ENCODE peak calls at places on chromosomes 13 and 19, in five cellular contexts. D is IMR-90, J is body of pancreas, T is adrenal gland, S is ovary. A is an unnamed sample.

GRCh38 chr13:100128373-100128772 is 39.5 kb downstream of the PCCA start:
- DNase-seq in D (peak), S (no peak), J (peak), T (no peak), A (peak)

GRCh38 chr13:39836038-39836437 is 180.6 kb downstream of the COG6 start:
- DNase-seq in T (no peak), J (no peak), S (no peak), D (no peak), A (no peak)

GRCh38 chr19:40088299-40089047 is 2.3 kb downstream of the ZNF780A start:
- DNase-seq in T (no peak), D (no peak), J (no peak), S (no peak), A (no peak)

GRCh38 chr13:48505597-48506091 is 27.2 kb downstream of the RCBTB2 start:
- DNase-seq in D (peak), T (no peak), J (peak), S (no peak), A (no peak)

GRCh38 chr19:16736709-16737108 is 17.1 kb downstream of the NWD1 start:
- DNase-seq in J (no peak), T (no peak), D (no peak), S (no peak), A (no peak)

GRCh38 chr19:17488593-17489391 is 18.5 kb downstream of the SLC27A1 start:
- DNase-seq in J (peak), D (no peak), T (peak), S (peak), A (no peak)

GRCh38 chr19:16023558-16023915 is 52.8 kb upstream of the TPM4 start:
- DNase-seq in S (no peak), J (no peak), D (no peak), T (no peak), A (no peak)

GRCh38 chr19:37309834-37310575 is 60.9 kb upstream of the ZNF527 start:
- DNase-seq in J (no peak), D (no peak), T (no peak), S (no peak), A (no peak)

GRCh38 chr13:42656136-42656535 is 82.2 kb downstream of the TNFSF11 start:
- DNase-seq in S (no peak), D (no peak), J (no peak), T (no peak), A (no peak)

GRCh38 chr19:3210347-3211017 is 14.0 kb upstream of the CELF5 start:
- DNase-seq in T (peak), J (peak), D (no peak), S (peak), A (no peak)

GRCh38 chr19:12789904-12790619 is 1.2 kb upstream of the JUNB start:
- DNase-seq in D (peak), J (peak), S (peak), T (peak), A (peak)

GRCh38 chr13:23709521-23709920 is 139.3 kb downstream of the TNFRSF19 start:
- DNase-seq in T (no peak), S (no peak), J (no peak), D (peak), A (no peak)

GRCh38 chr13:30685320-30685859 is 50.0 kb upstream of the ALOX5AP start:
- DNase-seq in D (no peak), T (no peak), J (no peak), S (no peak), A (no peak)

GRCh38 chr13:21620858-21621257 is 16.9 kb upstream of the MICU2 start:
- DNase-seq in S (no peak), J (no peak), D (no peak), T (no peak), A (no peak)
- TF ChIP-seq POLR2A in S (no peak), J (no peak), D (no peak), T (no peak), A (no peak)

GRCh38 chr19:18522124-18522861 is 423 bp upstream of the ELL start:
- DNase-seq in J (peak), D (peak), T (peak), S (peak), A (peak)
- TF ChIP-seq POLR2A in J (no peak), D (no peak), T (peak), S (peak), A (peak)

GRCh38 chr13:59458908-59459579 is 704.7 kb downstream of the DIAPH3 start:
- DNase-seq in J (no peak), S (no peak), T (peak), D (peak), A (peak)

GRCh38 chr13:59459972-59460371 is 703.8 kb downstream of the DIAPH3 start:
- DNase-seq in S (no peak), D (peak), J (no peak), T (no peak), A (no peak)

GRCh38 chr13:59464926-59465325 is 698.8 kb downstream of the DIAPH3 start:
- DNase-seq in S (no peak), D (no peak), J (no peak), T (no peak), A (no peak)

GRCh38 chr13:59463023-59463422 is 700.7 kb downstream of the DIAPH3 start:
- DNase-seq in T (no peak), S (no peak), J (no peak), D (no peak), A (no peak)

GRCh38 chr13:59461411-59461810 is 702.3 kb downstream of the DIAPH3 start:
- DNase-seq in J (no peak), S (no peak), T (peak), D (no peak), A (no peak)
- TF ChIP-seq POLR2A in J (no peak), S (no peak), T (no peak), D (no peak), A (no peak)

GRCh38 chr19:10621966-10622365 is 3.4 kb upstream of the SLC44A2 start:
- DNase-seq in S (no peak), J (no peak), T (no peak), D (no peak), A (no peak)

GRCh38 chr19:10615429-10616023 is 9.8 kb upstream of the SLC44A2 start:
- DNase-seq in T (no peak), J (no peak), S (no peak), D (no peak), A (no peak)

GRCh38 chr19:10617409-10618121 is 7.8 kb upstream of the SLC44A2 start:
- DNase-seq in S (no peak), T (no peak), J (no peak), D (peak), A (peak)

GRCh38 chr19:10620786-10621185 is 4.6 kb upstream of the SLC44A2 start:
- DNase-seq in J (no peak), S (no peak), D (no peak), T (no peak), A (no peak)

DNA sequence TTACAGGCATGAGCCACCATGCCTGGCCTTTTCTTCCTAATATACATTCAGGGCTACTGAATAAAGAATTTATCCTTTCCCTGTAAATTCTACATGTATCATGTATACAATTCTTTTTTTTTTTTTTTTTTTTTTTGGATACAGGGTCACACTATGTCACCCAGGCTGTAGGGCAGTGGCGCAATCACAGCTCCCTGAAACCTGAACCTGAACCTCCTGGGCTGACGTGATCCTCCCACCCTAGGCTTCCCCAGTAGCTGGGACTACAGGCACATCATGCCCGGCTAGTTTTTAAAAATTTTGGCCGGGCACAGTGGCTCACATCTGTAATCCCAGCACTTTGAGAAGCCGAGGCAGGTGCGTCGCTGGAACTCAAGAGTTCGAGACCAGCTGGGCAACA is 6.5 kb upstream of the SLC44A2 start:
- DNase-seq in D (no peak), T (no peak), S (no peak), J (no peak), A (no peak)
- TF ChIP-seq POLR2A in D (no peak), T (no peak), S (no peak), J (no peak), A (no peak)

A was measured in H54.